ENCODE peak calls at places on chromosomes 6 and 20, in six cellular contexts. U, G, A, E, K and P are unnamed samples.

GRCh38 chr6:105211831-105212230 is 32.0 kb upstream of the POPDC3 start:
- DNase-seq in U (no peak), G (peak), A (peak), E (no peak), K (peak), P (no peak)

GRCh38 chr6:69370763-69371162 is 426.0 kb downstream of the LMBRD1 start:
- DNase-seq in U (no peak), G (no peak), A (no peak), E (peak), K (no peak), P (no peak)

GRCh38 chr6:27096834-27097511 is 150.5 kb upstream of the PRSS16 start:
- DNase-seq in U (no peak), G (peak), A (peak), E (peak), K (peak), P (no peak)

GRCh38 chr6:72620866-72621242 is 1.0 kb upstream of the KCNQ5 start:
- DNase-seq in U (no peak), G (peak), A (no peak), E (no peak), K (peak), P (no peak)

GRCh38 chr20:51980277-51980676 is 178.0 kb upstream of the SALL4 start:
- DNase-seq in U (no peak), G (no peak), A (no peak), E (no peak), K (no peak), P (no peak)

GRCh38 chr6:12324741-12325140 is 34.6 kb downstream of the EDN1 start:
- DNase-seq in U (no peak), G (no peak), A (no peak), E (no peak), K (no peak), P (no peak)

GRCh38 chr6:57262901-57263694 is 41.0 kb upstream of the RAB23 start:
- DNase-seq in U (no peak), G (peak), A (peak), E (peak), K (peak), P (no peak)

GRCh38 chr6:16760536-16761468 is at the start of gene ATXN1:
- DNase-seq in U (peak), G (peak), A (peak), E (peak), K (peak), P (peak)

GRCh38 chr20:6041808-6042265 is 12.0 kb downstream of the LRRN4 start:
- DNase-seq in U (no peak), G (no peak), A (no peak), E (no peak), K (no peak), P (no peak)

GRCh38 chr6:32176476-32177181 is 745 bp upstream of the AGPAT1 start:
- DNase-seq in U (peak), G (no peak), A (peak), E (no peak), K (no peak), P (no peak)

GRCh38 chr6:42108071-42108470 is 34.3 kb downstream of the C6orf132 start:
- DNase-seq in U (no peak), G (no peak), A (no peak), E (no peak), K (no peak), P (no peak)

GRCh38 chr6:3209114-3210023 is 18.1 kb downstream of the TUBB2B start:
- DNase-seq in U (peak), G (peak), A (peak), E (no peak), K (peak), P (no peak)

GRCh38 chr6:12709556-12709955 is 7.0 kb upstream of the PHACTR1 start:
- DNase-seq in U (no peak), G (no peak), A (peak), E (no peak), K (no peak), P (no peak)

GRCh38 chr6:3345836-3346235 is 87.1 kb downstream of the PSMG4 start:
- DNase-seq in U (no peak), G (no peak), A (no peak), E (no peak), K (no peak), P (no peak)

GRCh38 chr6:55528624-55529023 is 50.4 kb downstream of the HMGCLL1 start:
- DNase-seq in U (no peak), G (no peak), A (peak), E (peak), K (no peak), P (peak)

GRCh38 chr20:45842169-45842812 is 8.7 kb downstream of the SNX21 start:
- DNase-seq in U (no peak), G (peak), A (peak), E (no peak), K (peak), P (no peak)

GRCh38 chr6:169188051-169188863 is 65.4 kb downstream of the THBS2 start:
- DNase-seq in U (no peak), G (peak), A (peak), E (no peak), K (peak), P (no peak)

GRCh38 chr6:30041821-30042220 is 19.2 kb upstream of the POLR1H start:
- DNase-seq in U (no peak), G (no peak), A (no peak), E (no peak), K (no peak), P (no peak)

GRCh38 chr6:72466971-72467566 is 154.8 kb upstream of the KCNQ5 start:
- DNase-seq in U (peak), G (no peak), A (no peak), E (peak), K (no peak), P (no peak)

GRCh38 chr6:32885698-32886286 is 31.8 kb downstream of the PSMB9 start:
- DNase-seq in U (peak), G (peak), A (peak), E (peak), K (peak), P (peak)

GRCh38 chr6:90338409-90338808 is 41.8 kb upstream of the BACH2 start:
- DNase-seq in U (no peak), G (no peak), A (peak), E (no peak), K (no peak), P (no peak)

GRCh38 chr20:50547956-50548355 is 37.8 kb downstream of the PTPN1 start:
- DNase-seq in U (no peak), G (no peak), A (no peak), E (no peak), K (no peak), P (no peak)

GRCh38 chr6:90249458-90249857 is 47.2 kb downstream of the BACH2 start:
- DNase-seq in U (no peak), G (no peak), A (no peak), E (no peak), K (no peak), P (no peak)

GRCh38 chr20:24328901-24329300 is 140.5 kb upstream of the SYNDIG1 start:
- DNase-seq in U (no peak), G (no peak), A (no peak), E (no peak), K (no peak), P (no peak)

GRCh38 chr6:38452816-38453215 is 186.9 kb downstream of the BTBD9 start:
- DNase-seq in U (no peak), G (no peak), A (no peak), E (no peak), K (no peak), P (no peak)

GRCh38 chr6:150865406-150866146 is at the start of gene MTHFD1L:
- DNase-seq in U (peak), G (peak), A (peak), E (peak), K (peak), P (peak)

GRCh38 chr6:55974688-55975087 is 99.3 kb upstream of the BMP5 start:
- DNase-seq in U (no peak), G (no peak), A (no peak), E (no peak), K (no peak), P (peak)

GRCh38 chr6:108168501-108168979 is 2.7 kb downstream of the NR2E1 start:
- DNase-seq in U (no peak), G (peak), A (peak), E (no peak), K (no peak), P (no peak)

GRCh38 chr6:29809249-29809648 is 18.4 kb upstream of the HLA-G start:
- DNase-seq in U (no peak), G (no peak), A (no peak), E (no peak), K (no peak), P (no peak)

GRCh38 chr6:156780117-156780641 is 3.0 kb downstream of the ARID1B start:
- DNase-seq in U (peak), G (peak), A (peak), E (peak), K (peak), P (peak)

GRCh38 chr20:50346372-50347347 is 156.0 kb downstream of the CEBPB start:
- DNase-seq in U (no peak), G (peak), A (peak), E (peak), K (peak), P (peak)

GRCh38 chr20:33568378-33569289 is 78.7 kb downstream of the CBFA2T2 start:
- DNase-seq in U (peak), G (peak), A (peak), E (peak), K (no peak), P (no peak)

GRCh38 chr6:152296648-152297376 is 340.4 kb downstream of the SYNE1 start:
- DNase-seq in U (no peak), G (no peak), A (peak), E (no peak), K (peak), P (no peak)

GRCh38 chr6:45650527-45651135 is 272.9 kb upstream of the SUPT3H start:
- DNase-seq in U (no peak), G (peak), A (peak), E (no peak), K (peak), P (no peak)

GRCh38 chr20:23406880-23407279 is 14.4 kb downstream of the NAPB start:
- DNase-seq in U (no peak), G (no peak), A (no peak), E (no peak), K (no peak), P (no peak)

GRCh38 chr6:6790891-6791290 is 202.4 kb downstream of the LY86 start:
- DNase-seq in U (no peak), G (no peak), A (peak), E (no peak), K (no peak), P (no peak)

GRCh38 chr20:1383621-1384404 is 9.0 kb downstream of the FKBP1A start:
- DNase-seq in U (peak), G (no peak), A (no peak), E (no peak), K (no peak), P (no peak)

GRCh38 chr6:31776961-31777666 is at the start of gene VWA7:
- DNase-seq in U (peak), G (peak), A (peak), E (no peak), K (peak), P (peak)

GRCh38 chr6:133040025-133040838 is 200.9 kb upstream of the EYA4 start:
- DNase-seq in U (no peak), G (peak), A (peak), E (peak), K (peak), P (peak)

GRCh38 chr20:17863209-17863576 is 105.4 kb downstream of the SNX5 start:
- DNase-seq in U (no peak), G (no peak), A (no peak), E (no peak), K (no peak), P (no peak)